ENCODE peak calls at places on chromosomes 11 and 22, in eight cellular contexts. T is Caco-2, A is A549, I is choroid plexus epithelial cell, W is AG04450, G is PC-3, Y is dorsolateral prefrontal cortex, H is foreskin fibroblast. P is an unnamed sample.

GRCh38 chr11:61023086-61024035 is 51.9 kb downstream of the CD6 start:
- DNase-seq in H (no peak), G (no peak), T (no peak), I (no peak), A (no peak), W (no peak), Y (no peak), P (no peak)

GRCh38 chr22:36352775-36353507 is 34.8 kb downstream of the MYH9 start:
- DNase-seq in T (no peak), Y (no peak), I (peak; percentile 96), A (no peak), G (no peak), H (no peak), W (peak; percentile 72), P (no peak)

GRCh38 chr11:40118780-40119179 is 1340.7 kb downstream of the LRRC4C start:
- DNase-seq in Y (no peak), T (no peak), W (no peak), A (no peak), G (no peak), I (no peak), H (no peak), P (no peak)

GRCh38 chr22:48332438-48333322 is 1495.0 kb downstream of the BRD1 start:
- DNase-seq in W (no peak), I (no peak), G (no peak), T (no peak), Y (no peak), A (no peak), H (no peak), P (no peak)

GRCh38 chr11:57416436-57416835 is 10.5 kb downstream of the SLC43A3 start:
- DNase-seq in W (no peak), A (no peak), I (no peak), T (no peak), H (no peak), Y (no peak), G (no peak), P (no peak)

GRCh38 chr11:78299000-78299712 is 110.4 kb downstream of the USP35 start:
- DNase-seq in T (no peak), W (no peak), A (no peak), G (no peak), H (no peak), Y (no peak), I (no peak), P (no peak)

GRCh38 chr11:131889146-131889577 is 518.7 kb downstream of the NTM start:
- DNase-seq in W (peak; percentile 80), H (peak; percentile 73), T (no peak), Y (no peak), A (no peak), I (peak; percentile 92), G (peak; percentile 66), P (peak; percentile 81)

GRCh38 chr11:124724854-124725718 is 14.7 kb upstream of the NRGN start:
- DNase-seq in T (peak; percentile 76), I (no peak), H (no peak), A (no peak), W (no peak), G (no peak), Y (no peak), P (no peak)

GRCh38 chr11:134252539-134253188 is 488 bp downstream of the THYN1 start:
- DNase-seq in G (peak; percentile 38), I (peak; percentile 63), A (peak; percentile 4), T (no peak), W (no peak), Y (no peak), H (peak; percentile 45), P (peak; percentile 17)

GRCh38 chr11:45332486-45332934 is 46.4 kb upstream of the SYT13 start:
- DNase-seq in H (no peak), A (peak; percentile 64), T (no peak), G (no peak), W (no peak), Y (peak; percentile 33), I (peak; percentile 66), P (no peak)

GRCh38 chr11:29328961-29329441 is 687.8 kb downstream of the KCNA4 start:
- DNase-seq in T (no peak), W (peak; percentile 70), Y (no peak), A (peak; percentile 33), H (peak; percentile 62), I (peak; percentile 90), G (peak; percentile 77), P (no peak)

GRCh38 chr22:44363214-44363979 is 50.6 kb upstream of the SHISAL1 start:
- DNase-seq in H (peak; percentile 91), G (peak; percentile 93), T (no peak), W (peak; percentile 94), I (peak; percentile 19), A (peak; percentile 60), Y (peak; percentile 23), P (peak; percentile 92)

GRCh38 chr11:86301742-86302091 is 323 bp upstream of the HIKESHI start:
- DNase-seq in W (no peak), Y (no peak), G (no peak), T (no peak), H (no peak), I (no peak), A (no peak), P (no peak)

GRCh38 chr11:62931501-62932278 is 10.5 kb upstream of the CHRM1 start:
- DNase-seq in H (no peak), Y (no peak), W (no peak), T (no peak), A (no peak), G (peak; percentile 15), I (no peak), P (no peak)

GRCh38 chr22:30424471-30425326 is 869 bp upstream of the MTFP1 start:
- DNase-seq in G (no peak), I (no peak), H (no peak), W (no peak), A (no peak), Y (no peak), T (no peak), P (no peak)

GRCh38 chr22:27318516-27318915 is 483.0 kb downstream of the MN1 start:
- DNase-seq in A (no peak), W (no peak), Y (peak; percentile 31), T (peak; percentile 52), G (no peak), I (peak; percentile 95), H (peak; percentile 20), P (peak; percentile 87)

GRCh38 chr11:47186937-47187681 is 875 bp upstream of the PACSIN3 start:
- DNase-seq in A (no peak), I (peak; percentile 47), G (no peak), Y (peak; percentile 59), W (no peak), T (peak; percentile 81), H (peak; percentile 64), P (no peak)

GRCh38 chr22:20523118-20523983 is 15.9 kb downstream of the MED15 start:
- DNase-seq in T (no peak), G (no peak), W (no peak), A (no peak), I (peak; percentile 59), Y (peak; percentile 38), H (peak; percentile 81), P (peak; percentile 65)

DNA sequence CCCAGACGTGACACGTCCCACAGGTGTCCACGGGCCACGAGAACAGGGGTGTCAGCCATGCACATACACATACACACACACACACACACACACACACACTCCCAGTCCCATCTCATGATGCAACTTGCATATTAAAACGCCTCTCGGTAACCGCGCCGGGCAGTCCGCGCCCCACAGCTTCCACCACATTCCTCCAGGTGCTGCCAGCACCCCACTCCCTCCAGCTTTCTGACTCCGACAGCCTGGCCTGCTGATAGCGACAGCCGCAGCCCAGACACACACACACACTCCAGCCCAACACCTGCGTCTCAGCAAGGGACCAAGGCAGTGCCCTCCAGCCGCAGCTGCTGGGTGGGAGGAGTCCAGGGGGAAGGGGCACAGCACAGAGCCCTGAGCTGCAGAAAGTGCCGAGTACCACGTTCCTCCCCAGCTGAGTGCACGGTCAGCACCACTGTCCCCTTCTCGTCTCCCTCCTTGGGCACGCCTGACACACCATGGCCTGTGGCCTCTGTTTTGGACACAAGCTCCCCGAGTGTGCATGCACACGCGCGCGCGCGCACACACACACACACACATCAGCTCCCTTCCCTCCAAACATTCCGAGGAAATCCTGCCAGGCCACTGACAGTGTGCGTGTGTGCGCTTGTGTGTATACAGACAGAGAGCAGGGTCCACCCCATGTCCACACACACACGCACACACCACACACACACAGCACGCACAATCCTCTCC is 1.3 kb downstream of the ELFN2 start:
- DNase-seq in I (peak; percentile 48), T (no peak), H (no peak), Y (no peak), G (no peak), W (no peak), A (no peak), P (peak; percentile 24)
- H3K4me3 ChIP-seq in I (peak overlapping the region; percentile 61), T (no peak overlapping the region), H (peak overlapping the region; percentile 65), Y (peak overlapping the region; percentile 60), G (peak overlapping the region; percentile 87), W (peak overlapping the region; percentile 65), A (peak overlapping the region; percentile 90), P (peak overlapping the region; percentile 67)

GRCh38 chr22:28772633-28773460 is at the start of gene CCDC117:
- DNase-seq in Y (peak; percentile 96), H (peak; percentile 92), T (peak; percentile 96), A (peak; percentile 89), W (peak; percentile 87), I (peak; percentile 97), G (peak; percentile 79), P (peak; percentile 74)
- TF ChIP-seq CTCF in Y (peak; percentile 15), H (no peak), T (no peak), A (peak; percentile 26), W (peak; percentile 22), I (no peak), G (no peak), P (no peak)

GRCh38 chr11:9600166-9600565 is 26.7 kb downstream of the WEE1 start:
- DNase-seq in T (no peak), G (no peak), I (no peak), W (no peak), A (no peak), H (no peak), Y (no peak), P (no peak)

GRCh38 chr11:9594267-9595046 is 21.0 kb downstream of the WEE1 start:
- DNase-seq in H (peak; percentile 35), Y (no peak), I (no peak), T (no peak), G (no peak), A (no peak), W (no peak), P (no peak)

GRCh38 chr11:9601041-9601875 is 27.8 kb downstream of the WEE1 start:
- DNase-seq in Y (no peak), G (no peak), A (no peak), H (peak; percentile 36), T (no peak), I (peak; percentile 97), W (peak; percentile 72), P (peak; percentile 51)

GRCh38 chr11:9600651-9601040 is 27.2 kb downstream of the WEE1 start:
- DNase-seq in I (no peak), T (peak; percentile 45), Y (no peak), W (no peak), A (no peak), G (peak; percentile 84), H (no peak), P (no peak)

DNA sequence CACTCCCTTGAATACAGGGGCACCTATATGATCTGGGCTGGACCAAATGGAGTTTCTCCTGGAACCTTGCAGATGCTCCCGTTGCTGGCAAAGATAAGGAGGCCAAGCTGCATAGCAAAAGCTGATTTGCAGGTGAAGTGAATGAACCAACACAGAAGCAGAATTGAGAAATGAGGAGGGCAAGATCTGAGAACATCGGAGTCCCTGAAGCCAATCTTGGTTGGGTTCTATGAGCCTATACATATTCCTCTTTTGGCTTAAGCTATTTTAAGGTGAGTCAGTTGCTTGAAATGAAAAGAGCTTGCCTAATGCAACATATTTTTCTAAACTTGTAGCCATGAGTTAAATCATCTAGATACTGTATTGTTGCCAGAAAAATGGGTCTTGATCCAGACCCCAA is 23.5 kb downstream of the WEE1 start:
- DNase-seq in A (no peak), T (no peak), H (no peak), G (no peak), Y (no peak), W (no peak), I (no peak), P (no peak)
- H3K4me3 ChIP-seq in A (no peak overlapping the region), T (no peak overlapping the region), H (no peak overlapping the region), G (no peak overlapping the region), Y (no peak overlapping the region), W (no peak overlapping the region), I (no peak overlapping the region), P (no peak overlapping the region)

GRCh38 chr11:65859134-65859811 is 960 bp upstream of the MUS81 start:
- DNase-seq in T (peak; percentile 99), A (peak; percentile 97), Y (peak; percentile 99), H (peak; percentile 98), I (peak; percentile 99), G (peak; percentile 99), W (peak; percentile 97), P (peak; percentile 83)
- TF ChIP-seq CTCF in T (no peak), A (no peak), Y (no peak), H (peak; percentile 4), I (no peak), G (no peak), W (peak; percentile 28), P (no peak)

P was measured in AG09309.